ENCODE peak calls at places on chromosome 21, in five cellular contexts. L is heart right ventricle; M is stimulated activated CD4-positive, alpha-beta T cell treated with anti-CD3 and anti-CD28 coated beads, TNF-alpha, amount 100 ng/mL, for 4 hours; E is stimulated activated CD8-positive, alpha-beta memory T cell treated with anti-CD3 and anti-CD28 coated beads, Interleukin-15, amount 100 ng/mL, for 24 hours; Y is stimulated activated naive CD8-positive, alpha-beta T cell treated with anti-CD3 and anti-CD28 coated beads, Interleukin-15, Interleukin-2, amounts not matched to agents 100 U/mL and 50 U/mL, for 24 hours. Q is an unnamed sample.

GRCh38 chr21:39681257-39681656 is 63.7 kb upstream of the IGSF5 start:
- DNase-seq in L (no peak), M (no peak), E (no peak), Y (no peak), Q (no peak)

GRCh38 chr21:33036430-33037162 is 10.9 kb downstream of the OLIG2 start:
- DNase-seq in L (no peak), M (no peak), E (no peak), Y (peak), Q (no peak)

GRCh38 chr21:17682924-17683323 is 70.2 kb upstream of the BTG3 start:
- DNase-seq in L (no peak), M (no peak), E (no peak), Y (no peak), Q (no peak)

GRCh38 chr21:17343055-17343454 is 169.8 kb upstream of the CXADR start:
- DNase-seq in L (no peak), M (no peak), E (no peak), Y (no peak), Q (no peak)

GRCh38 chr21:32946654-32947053 is 79.1 kb upstream of the OLIG2 start:
- DNase-seq in L (no peak), M (no peak), E (no peak), Y (no peak), Q (no peak)

GRCh38 chr21:46438241-46438640 is 20.4 kb upstream of the DIP2A start:
- DNase-seq in L (no peak), M (no peak), E (no peak), Y (no peak), Q (no peak)

GRCh38 chr21:26925636-26926035 is 41.3 kb downstream of the ADAMTS5 start:
- DNase-seq in L (no peak), M (no peak), E (no peak), Y (no peak), Q (no peak)

GRCh38 chr21:41570791-41571355 is 62.9 kb upstream of the TMPRSS2 start:
- DNase-seq in L (no peak), M (no peak), E (no peak), Y (no peak), Q (no peak)

GRCh38 chr21:26115346-26115745 is 55.2 kb downstream of the APP start:
- DNase-seq in L (no peak), M (no peak), E (no peak), Y (no peak), Q (no peak)

GRCh38 chr21:41957991-41958766 is 4.4 kb upstream of the C2CD2 start:
- DNase-seq in L (peak), M (no peak), E (no peak), Y (no peak), Q (no peak)

GRCh38 chr21:41622831-41623548 is 115.0 kb upstream of the TMPRSS2 start:
- DNase-seq in L (no peak), M (no peak), E (no peak), Y (peak), Q (no peak)

GRCh38 chr21:45584786-45585185 is 42.5 kb upstream of the SLC19A1 start:
- DNase-seq in L (no peak), M (no peak), E (no peak), Y (no peak), Q (peak)

GRCh38 chr21:18725653-18726052 is 322.1 kb upstream of the TMPRSS15 start:
- DNase-seq in L (no peak), M (no peak), E (no peak), Y (no peak), Q (no peak)

GRCh38 chr21:46062471-46063211 is 35.3 kb upstream of the COL6A2 start:
- DNase-seq in L (no peak), M (no peak), E (no peak), Y (no peak), Q (no peak)

GRCh38 chr21:37071561-37072238 is 1.2 kb downstream of the PIGP start:
- DNase-seq in L (peak), M (no peak), E (no peak), Y (peak), Q (peak)

GRCh38 chr21:32328595-32328994 is 29.9 kb downstream of the MRAP start:
- DNase-seq in L (no peak), M (no peak), E (no peak), Y (no peak), Q (no peak)

GRCh38 chr21:40053007-40053406 is 185.8 kb downstream of the PCP4 start:
- DNase-seq in L (peak), M (no peak), E (no peak), Y (no peak), Q (peak)

GRCh38 chr21:43318841-43319781 is 107.8 kb downstream of the SIK1 start:
- DNase-seq in L (peak), M (no peak), E (no peak), Y (no peak), Q (no peak)

GRCh38 chr21:40386301-40386911 is 460.6 kb downstream of the DSCAM start:
- DNase-seq in L (peak), M (peak), E (no peak), Y (peak), Q (no peak)